ENCODE peak calls at places on chromosomes 13 and 19, in five cellular contexts. One of them, this sample, is unnamed.

GRCh38 chr13:113579686-113580085 is 4.9 kb upstream of the TFDP1 start:
- DNase-seq in HCT116: no peak
- DNase-seq in SK-N-SH: no peak
- DNase-seq in PC-3: no peak
- DNase-seq in GM23338: no peak
- DNase-seq in this sample: no peak

GRCh38 chr19:17109962-17110598 is 34.5 kb downstream of the MYO9B start:
- DNase-seq in GM23338: no peak
- DNase-seq in PC-3: no peak
- DNase-seq in SK-N-SH: no peak
- DNase-seq in HCT116: no peak
- DNase-seq in this sample: no peak

GRCh38 chr19:16342002-16342715 is 17.5 kb downstream of the KLF2 start:
- DNase-seq in PC-3: no peak
- DNase-seq in SK-N-SH: no peak
- DNase-seq in GM23338: no peak
- DNase-seq in HCT116: no peak
- DNase-seq in this sample: no peak

GRCh38 chr19:38868551-38868950 is 9.5 kb downstream of the RINL start:
- DNase-seq in SK-N-SH: no peak
- DNase-seq in HCT116: no peak
- DNase-seq in PC-3: no peak
- DNase-seq in GM23338: no peak
- DNase-seq in this sample: no peak

GRCh38 chr13:102913924-102914628 is 68.2 kb downstream of the ERCC5 start:
- DNase-seq in SK-N-SH: no peak
- DNase-seq in PC-3: peak; percentile 55
- DNase-seq in HCT116: no peak
- DNase-seq in GM23338: no peak
- DNase-seq in this sample: no peak

GRCh38 chr19:13122980-13123957 is 5.2 kb downstream of the NACC1 start:
- DNase-seq in HCT116: no peak
- DNase-seq in GM23338: no peak
- DNase-seq in SK-N-SH: no peak
- DNase-seq in PC-3: no peak
- DNase-seq in this sample: no peak

GRCh38 chr13:46804391-46804815 is 7.4 kb upstream of the ESD start:
- DNase-seq in GM23338: no peak
- DNase-seq in SK-N-SH: no peak
- DNase-seq in PC-3: peak; percentile 91
- DNase-seq in HCT116: peak; percentile 64
- DNase-seq in this sample: peak; percentile 31

GRCh38 chr19:48918071-48918470 is 15.4 kb upstream of the DHDH start:
- DNase-seq in SK-N-SH: no peak
- DNase-seq in PC-3: no peak
- DNase-seq in GM23338: no peak
- DNase-seq in HCT116: no peak
- DNase-seq in this sample: no peak

GRCh38 chr19:4583961-4584669 is 24.6 kb upstream of the SEMA6B start:
- DNase-seq in HCT116: no peak
- DNase-seq in PC-3: peak; percentile 36
- DNase-seq in GM23338: peak; percentile 66
- DNase-seq in SK-N-SH: peak; percentile 87
- DNase-seq in this sample: no peak

GRCh38 chr19:49468746-49469447 is 5.1 kb upstream of the FLT3LG start:
- DNase-seq in SK-N-SH: no peak
- DNase-seq in GM23338: peak; percentile 100
- DNase-seq in HCT116: no peak
- DNase-seq in PC-3: peak; percentile 77
- DNase-seq in this sample: peak; percentile 44

GRCh38 chr13:40657307-40657706 is 9.1 kb downstream of the FOXO1 start:
- DNase-seq in SK-N-SH: no peak
- DNase-seq in PC-3: no peak
- DNase-seq in HCT116: no peak
- DNase-seq in GM23338: no peak
- DNase-seq in this sample: no peak

GRCh38 chr19:1266818-1267440 is 2.2 kb upstream of the CIRBP start:
- DNase-seq in HCT116: no peak
- DNase-seq in SK-N-SH: peak; percentile 85
- DNase-seq in GM23338: peak; percentile 73
- DNase-seq in PC-3: peak; percentile 54
- DNase-seq in this sample: peak; percentile 73

GRCh38 chr13:38954291-38954690 is 36.3 kb downstream of the STOML3 start:
- DNase-seq in HCT116: no peak
- DNase-seq in SK-N-SH: no peak
- DNase-seq in PC-3: peak; percentile 10
- DNase-seq in GM23338: no peak
- DNase-seq in this sample: no peak

DNA sequence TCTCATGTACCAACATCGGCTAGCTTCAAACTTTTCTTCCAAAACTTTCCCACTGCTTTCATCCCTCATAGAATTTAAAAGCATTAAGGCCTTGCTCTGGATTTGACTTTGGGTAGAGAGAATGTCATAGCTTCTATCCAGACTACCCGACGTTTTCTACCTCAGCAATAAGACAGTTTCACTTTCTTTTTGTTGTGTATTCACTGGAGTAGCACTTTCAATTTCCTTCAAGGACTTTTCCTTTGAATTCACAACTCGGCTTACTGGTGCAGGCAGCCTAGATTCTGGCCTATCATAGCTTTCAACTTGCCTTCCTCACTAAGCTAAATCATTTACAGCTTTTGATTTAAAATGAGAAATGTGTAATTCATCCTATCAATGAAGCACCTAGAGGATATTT is 420.4 kb upstream of the GPC6 start:
- DNase-seq in GM23338: no peak
- DNase-seq in PC-3: peak; percentile 6
- DNase-seq in SK-N-SH: no peak
- DNase-seq in HCT116: no peak
- DNase-seq in this sample: no peak
- H3K4me3 ChIP-seq in GM23338: no peak overlapping the region
- H3K4me3 ChIP-seq in PC-3: peak overlapping the region; percentile 59
- H3K4me3 ChIP-seq in SK-N-SH: no peak overlapping the region
- H3K4me3 ChIP-seq in HCT116: no peak overlapping the region
- H3K4me3 ChIP-seq in this sample: peak overlapping the region; percentile 49

GRCh38 chr19:52188822-52189744 is 769 bp upstream of the PPP2R1A start:
- DNase-seq in PC-3: no peak
- DNase-seq in HCT116: no peak
- DNase-seq in GM23338: peak; percentile 66
- DNase-seq in SK-N-SH: peak; percentile 59
- DNase-seq in this sample: no peak

GRCh38 chr19:52189745-52190678 is at the start of gene PPP2R1A:
- DNase-seq in SK-N-SH: peak; percentile 97
- DNase-seq in PC-3: peak; percentile 100
- DNase-seq in GM23338: peak; percentile 100
- DNase-seq in HCT116: peak; percentile 100
- DNase-seq in this sample: peak; percentile 100

GRCh38 chr19:52190679-52191293 is 934 bp downstream of the PPP2R1A start:
- DNase-seq in PC-3: peak; percentile 30
- DNase-seq in HCT116: no peak
- DNase-seq in GM23338: peak; percentile 58
- DNase-seq in SK-N-SH: peak; percentile 56
- DNase-seq in this sample: peak; percentile 5

GRCh38 chr19:52191374-52191773 is 1.5 kb downstream of the PPP2R1A start:
- DNase-seq in GM23338: no peak
- DNase-seq in PC-3: no peak
- DNase-seq in HCT116: no peak
- DNase-seq in SK-N-SH: no peak
- DNase-seq in this sample: no peak

GRCh38 chr19:52187407-52187806 is 2.4 kb upstream of the PPP2R1A start:
- DNase-seq in GM23338: no peak
- DNase-seq in SK-N-SH: no peak
- DNase-seq in HCT116: no peak
- DNase-seq in PC-3: no peak
- DNase-seq in this sample: no peak
- H3K9me2 ChIP-seq in GM23338: no peaks in the 10 kb centered on the region
- H3K9me2 ChIP-seq in SK-N-SH: no peaks in the 10 kb centered on the region
- H3K9me2 ChIP-seq in HCT116: no peaks in the 10 kb centered on the region
- H3K9me2 ChIP-seq in PC-3: no peaks in the 10 kb centered on the region
- H3K9me2 ChIP-seq in this sample: no peaks in the 10 kb centered on the region

DNA sequence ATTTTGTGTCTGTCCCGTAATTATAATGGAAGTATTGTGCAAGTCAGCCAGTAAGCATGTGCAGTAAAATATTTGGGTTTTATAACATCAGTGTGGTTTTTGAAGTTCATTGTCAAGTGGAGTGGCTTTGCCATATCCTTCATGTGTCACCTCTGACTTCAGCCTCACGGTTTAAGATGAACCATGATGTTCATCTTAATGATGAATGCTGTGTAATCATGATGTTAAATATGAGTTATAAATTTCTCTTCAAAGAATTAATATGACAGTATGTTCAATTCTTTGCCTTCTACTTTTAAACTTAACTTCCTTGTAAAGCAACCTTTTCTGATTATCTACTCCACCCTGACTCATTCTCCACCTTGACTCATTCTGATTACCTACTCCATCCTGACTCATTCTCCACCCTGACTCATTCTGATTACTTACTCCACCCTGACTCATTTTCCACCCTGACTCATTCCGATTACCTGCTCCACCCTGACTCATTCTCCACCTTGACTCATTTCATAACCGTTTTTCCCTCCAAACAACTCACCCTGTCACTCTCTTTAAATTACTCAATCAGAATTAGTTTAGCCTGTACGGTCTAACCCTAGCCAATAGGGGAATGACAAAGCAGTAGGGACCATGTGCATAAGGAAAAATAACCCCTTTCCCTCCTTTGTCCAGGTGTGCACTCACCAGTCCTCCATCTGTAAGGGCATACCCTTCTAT is 50.3 kb upstream of the ANKRD10 start:
- DNase-seq in HCT116: peak; percentile 99
- DNase-seq in GM23338: no peak
- DNase-seq in SK-N-SH: no peak
- DNase-seq in PC-3: peak; percentile 91
- DNase-seq in this sample: peak; percentile 50
- H3K4me3 ChIP-seq in HCT116: peak overlapping the region; percentile 27
- H3K4me3 ChIP-seq in GM23338: no peak overlapping the region
- H3K4me3 ChIP-seq in SK-N-SH: no peak overlapping the region
- H3K4me3 ChIP-seq in PC-3: no peak overlapping the region
- H3K4me3 ChIP-seq in this sample: no peak overlapping the region

GRCh38 chr19:57262044-57262443 is 18.2 kb upstream of the ZNF460 start:
- DNase-seq in SK-N-SH: no peak
- DNase-seq in GM23338: no peak
- DNase-seq in PC-3: no peak
- DNase-seq in HCT116: no peak
- DNase-seq in this sample: no peak
- H3K9me2 ChIP-seq in SK-N-SH: no peaks in the 10 kb centered on the region
- H3K9me2 ChIP-seq in GM23338: no peaks in the 10 kb centered on the region
- H3K9me2 ChIP-seq in PC-3: no peaks in the 10 kb centered on the region
- H3K9me2 ChIP-seq in HCT116: no peaks in the 10 kb centered on the region
- H3K9me2 ChIP-seq in this sample: no peaks in the 10 kb centered on the region

DNA sequence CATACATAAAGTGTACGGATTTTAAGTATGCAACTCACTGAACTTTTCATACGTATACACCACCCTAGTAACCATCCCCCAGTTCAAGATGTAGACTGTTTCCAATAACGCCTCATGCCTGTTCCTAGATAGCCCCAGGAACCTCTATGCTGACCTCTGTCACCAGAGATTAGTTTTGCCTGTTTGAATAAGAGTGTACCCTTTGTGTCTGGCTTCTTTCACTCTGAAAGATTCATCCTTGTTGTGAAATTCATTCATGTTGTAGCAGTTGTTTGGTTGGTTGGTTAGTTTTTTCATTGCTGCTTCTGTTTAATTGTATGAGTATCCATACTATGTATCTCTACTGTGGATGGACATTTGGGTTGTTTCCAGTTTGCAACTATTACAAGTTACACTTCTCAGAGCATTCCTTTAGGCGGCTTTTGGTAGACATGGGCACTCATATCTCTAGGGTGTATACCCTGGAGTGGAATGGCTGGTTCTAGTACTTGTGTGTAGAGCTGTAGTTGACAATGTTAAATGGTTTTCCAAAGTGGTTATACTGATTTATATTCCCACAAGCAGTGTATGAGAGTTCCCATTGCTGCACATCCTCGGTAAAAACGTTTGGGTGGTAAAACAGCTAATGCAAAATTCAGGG is 1.6 kb downstream of the RNASEH2B start:
- DNase-seq in HCT116: no peak
- DNase-seq in PC-3: peak; percentile 19
- DNase-seq in GM23338: no peak
- DNase-seq in SK-N-SH: peak; percentile 46
- DNase-seq in this sample: no peak
- H3K4me3 ChIP-seq in HCT116: peak overlapping the region; percentile 75
- H3K4me3 ChIP-seq in PC-3: peak overlapping the region; percentile 84
- H3K4me3 ChIP-seq in GM23338: peak overlapping the region; percentile 81
- H3K4me3 ChIP-seq in SK-N-SH: peak overlapping the region; percentile 84
- H3K4me3 ChIP-seq in this sample: peak overlapping the region; percentile 96

DNA sequence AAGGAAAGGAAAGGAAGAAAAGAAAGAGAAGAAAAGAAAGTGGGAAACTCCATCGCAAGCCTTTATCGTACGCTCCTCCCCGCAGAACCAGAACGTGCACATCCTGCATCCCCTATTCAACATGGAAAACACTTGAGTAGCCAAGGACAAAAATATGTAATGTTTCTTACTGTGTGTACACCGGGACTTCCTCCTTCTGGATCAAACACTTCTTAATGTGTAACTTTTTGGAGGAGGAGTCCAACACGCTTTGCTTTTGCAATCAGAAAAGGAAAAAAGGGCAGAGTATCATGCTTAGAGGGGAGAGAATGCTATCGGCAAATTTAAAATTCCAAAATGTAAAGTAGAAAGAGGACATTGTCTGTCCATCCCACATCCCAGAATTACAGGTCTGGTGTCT is 7.8 kb upstream of the SHFL start:
- DNase-seq in GM23338: no peak
- DNase-seq in PC-3: no peak
- DNase-seq in SK-N-SH: no peak
- DNase-seq in HCT116: no peak
- DNase-seq in this sample: no peak
- H3K9me2 ChIP-seq in GM23338: no peaks in the 10 kb centered on the region
- H3K9me2 ChIP-seq in PC-3: no peaks in the 10 kb centered on the region
- H3K9me2 ChIP-seq in SK-N-SH: no peaks in the 10 kb centered on the region
- H3K9me2 ChIP-seq in HCT116: no peaks in the 10 kb centered on the region
- H3K9me2 ChIP-seq in this sample: no peaks in the 10 kb centered on the region

GRCh38 chr19:2540646-2541454 is 64.9 kb downstream of the GADD45B start:
- DNase-seq in PC-3: peak; percentile 96
- DNase-seq in GM23338: peak; percentile 99
- DNase-seq in SK-N-SH: no peak
- DNase-seq in HCT116: peak; percentile 90
- DNase-seq in this sample: peak; percentile 94
- H3K4me3 ChIP-seq in PC-3: peak overlapping the region; percentile 34
- H3K4me3 ChIP-seq in GM23338: peak overlapping the region; percentile 35
- H3K4me3 ChIP-seq in SK-N-SH: peak overlapping the region; percentile 49
- H3K4me3 ChIP-seq in HCT116: peak overlapping the region; percentile 46
- H3K4me3 ChIP-seq in this sample: peak overlapping the region; percentile 46

DNA sequence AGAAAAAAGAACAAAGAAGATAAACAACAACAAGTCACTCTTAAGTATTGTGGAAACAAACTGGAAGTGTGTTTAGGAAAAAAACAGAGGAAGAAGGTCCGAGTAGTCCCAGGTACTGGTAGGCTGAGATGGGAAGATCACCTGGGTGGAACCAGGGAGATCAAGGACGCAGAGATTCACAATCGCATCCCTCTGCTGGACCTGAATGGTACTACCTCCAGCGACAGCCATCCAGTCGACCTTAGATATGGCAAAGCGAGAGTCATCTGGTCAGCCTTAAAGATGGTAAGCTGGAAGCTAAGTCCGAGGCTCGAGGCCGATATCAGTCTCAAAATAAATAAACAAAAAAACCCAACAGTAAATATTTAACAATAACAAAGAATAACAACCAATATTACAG is 44.9 kb upstream of the ZNF91 start:
- DNase-seq in SK-N-SH: peak; percentile 30
- DNase-seq in HCT116: no peak
- DNase-seq in GM23338: peak; percentile 74
- DNase-seq in PC-3: no peak
- DNase-seq in this sample: no peak
- H3K9me2 ChIP-seq in SK-N-SH: no peaks in the 10 kb centered on the region
- H3K9me2 ChIP-seq in HCT116: no peaks in the 10 kb centered on the region
- H3K9me2 ChIP-seq in GM23338: peaks cover 3% of the 10 kb centered on the region
- H3K9me2 ChIP-seq in PC-3: no peaks in the 10 kb centered on the region
- H3K9me2 ChIP-seq in this sample: no peaks in the 10 kb centered on the region

This sample was measured in PC-9.